ENCODE peak calls at places on chromosomes 1 and 21, in six cellular contexts. E, S, R, B, T and C are unnamed samples.

GRCh38 chr1:202207292-202207691 is 13.7 kb downstream of the LGR6 start:
- DNase-seq in E (no peak), S (no peak), R (no peak), B (no peak), T (no peak), C (peak)

GRCh38 chr1:158028956-158029355 is 35.5 kb downstream of the KIRREL1 start:
- DNase-seq in E (no peak), S (no peak), R (no peak), B (no peak), T (peak), C (peak)

GRCh38 chr1:23108918-23109533 is 59.6 kb downstream of the LUZP1 start:
- DNase-seq in E (no peak), S (no peak), R (no peak), B (no peak), T (no peak), C (no peak)

GRCh38 chr21:28018741-28019669 is 973.7 kb downstream of the LTN1 start:
- DNase-seq in E (no peak), S (peak), R (no peak), B (no peak), T (no peak), C (no peak)

GRCh38 chr1:243851765-243852164 is 1.7 kb upstream of the AKT3 start:
- DNase-seq in E (no peak), S (no peak), R (no peak), B (no peak), T (no peak), C (no peak)

GRCh38 chr1:206823725-206824124 is 41.7 kb upstream of the IL20 start:
- DNase-seq in E (no peak), S (no peak), R (no peak), B (no peak), T (no peak), C (no peak)

GRCh38 chr1:204408074-204408507 is 3.5 kb downstream of the PPP1R15B start:
- DNase-seq in E (peak), S (peak), R (no peak), B (peak), T (no peak), C (peak)

GRCh38 chr1:226117330-226117729 is 54.8 kb downstream of the H3-3A start:
- DNase-seq in E (no peak), S (no peak), R (no peak), B (no peak), T (no peak), C (no peak)

GRCh38 chr1:20702416-20702815 is 15.4 kb downstream of the KIF17 start:
- DNase-seq in E (no peak), S (no peak), R (no peak), B (no peak), T (no peak), C (peak)

GRCh38 chr1:92031281-92032110 is 1.7 kb downstream of the EPHX4 start:
- DNase-seq in E (no peak), S (no peak), R (no peak), B (no peak), T (no peak), C (no peak)

GRCh38 chr1:20318971-20319370 is 28.3 kb downstream of the VWA5B1 start:
- DNase-seq in E (no peak), S (no peak), R (no peak), B (no peak), T (no peak), C (no peak)

GRCh38 chr1:31725777-31726535 is 22.1 kb upstream of the COL16A1 start:
- DNase-seq in E (no peak), S (no peak), R (no peak), B (no peak), T (no peak), C (no peak)

GRCh38 chr21:46122758-46123683 is 25.1 kb downstream of the COL6A2 start:
- DNase-seq in E (no peak), S (no peak), R (no peak), B (no peak), T (no peak), C (no peak)

GRCh38 chr1:196029410-196029809 is 578.8 kb downstream of the KCNT2 start:
- DNase-seq in E (no peak), S (no peak), R (no peak), B (no peak), T (no peak), C (peak)

GRCh38 chr1:160171978-160172377 is 18.4 kb upstream of the CASQ1 start:
- DNase-seq in E (no peak), S (no peak), R (no peak), B (no peak), T (no peak), C (no peak)

GRCh38 chr1:1680912-1681273 is 11.7 kb downstream of the SLC35E2B start:
- DNase-seq in E (peak), S (peak), R (peak), B (peak), T (no peak), C (no peak)

GRCh38 chr1:43874716-43875115 is 58.9 kb upstream of the ARTN start:
- DNase-seq in E (no peak), S (no peak), R (no peak), B (no peak), T (no peak), C (no peak)

GRCh38 chr1:151175910-151176309 is at the start of gene TMOD4:
- DNase-seq in E (no peak), S (peak), R (peak), B (no peak), T (no peak), C (peak)

GRCh38 chr1:227914801-227915563 is 32.8 kb downstream of the WNT9A start:
- DNase-seq in E (no peak), S (peak), R (no peak), B (no peak), T (no peak), C (no peak)

GRCh38 chr1:75841421-75841820 is 44.7 kb downstream of the MSH4 start:
- DNase-seq in E (no peak), S (no peak), R (no peak), B (no peak), T (no peak), C (no peak)

GRCh38 chr1:30762152-30762930 is 4.8 kb upstream of the LAPTM5 start:
- DNase-seq in E (no peak), S (no peak), R (no peak), B (no peak), T (no peak), C (no peak)

GRCh38 chr1:62229468-62229867 is 34.8 kb downstream of the L1TD1 start:
- DNase-seq in E (no peak), S (no peak), R (no peak), B (no peak), T (no peak), C (peak)

GRCh38 chr1:94265931-94266330 is 28.5 kb upstream of the ARHGAP29 start:
- DNase-seq in E (no peak), S (no peak), R (no peak), B (no peak), T (no peak), C (no peak)

GRCh38 chr1:8217011-8217711 is 100.8 kb upstream of the SLC45A1 start:
- DNase-seq in E (no peak), S (peak), R (no peak), B (no peak), T (no peak), C (no peak)

GRCh38 chr1:225626698-225627097 is 26.2 kb downstream of the ENAH start:
- DNase-seq in E (no peak), S (no peak), R (no peak), B (no peak), T (no peak), C (peak)

DNA sequence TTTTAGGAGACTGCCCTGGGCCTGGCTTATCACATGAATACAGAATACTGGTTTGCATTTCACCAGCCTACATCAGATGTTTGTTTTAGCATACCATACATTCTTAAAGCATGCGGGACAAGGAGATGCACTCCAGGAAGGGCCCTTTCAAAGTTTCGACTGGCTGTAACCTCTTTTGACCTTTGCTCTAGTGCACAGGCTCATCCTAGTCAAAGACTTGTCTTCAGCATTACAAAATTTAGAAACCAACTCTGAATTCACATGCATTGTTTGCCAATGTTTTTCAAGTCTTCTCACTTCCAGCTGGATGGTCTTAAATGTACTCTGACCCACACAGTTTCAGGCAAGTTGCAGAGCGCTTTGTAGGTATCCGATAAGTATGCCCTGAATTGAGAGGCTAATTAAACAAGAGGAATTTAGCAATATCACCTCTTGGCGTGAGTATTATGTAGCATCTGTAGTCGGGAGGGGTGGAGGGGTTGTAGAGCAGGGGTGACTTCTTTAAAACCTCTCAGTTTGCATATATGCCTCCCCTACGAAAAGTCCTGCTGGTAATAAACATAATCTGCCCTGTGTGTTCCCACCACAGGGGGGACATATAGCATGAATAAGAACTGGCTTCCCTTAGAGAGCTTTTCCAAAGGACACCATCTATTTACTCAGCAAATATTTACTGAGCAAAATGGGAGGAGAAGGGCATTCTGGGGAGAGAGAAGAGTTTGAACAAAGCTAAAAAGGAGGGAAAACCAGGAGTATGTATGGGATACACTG is 24.4 kb upstream of the AHCYL1 start:
- DNase-seq in E (peak), S (no peak), R (no peak), B (no peak), T (no peak), C (peak)
- TF ChIP-seq CTCF in E (no peak), S (no peak), R (no peak), B (no peak), T (no peak), C (no peak)

DNA sequence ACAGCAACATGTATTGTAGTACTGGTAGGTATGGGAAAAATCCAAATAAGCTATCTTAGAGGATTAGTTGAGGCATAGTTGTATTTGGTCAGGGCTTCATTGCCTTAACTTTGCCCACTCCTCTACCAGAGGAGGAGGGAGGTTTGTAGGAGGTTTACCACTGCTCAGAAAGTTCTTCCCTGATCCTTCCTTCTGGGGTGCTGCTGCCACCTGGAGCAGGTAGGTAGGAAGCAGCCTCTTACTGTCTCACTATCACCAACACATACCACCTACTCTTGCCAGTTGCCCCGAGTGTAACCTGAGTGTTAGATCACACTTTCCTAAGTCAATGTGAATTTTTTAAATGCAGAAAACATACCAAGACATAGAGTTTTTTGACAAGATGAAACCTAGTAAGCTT is 24.1 kb upstream of the ZSWIM5 start:
- DNase-seq in E (peak), S (no peak), R (no peak), B (no peak), T (no peak), C (peak)
- TF ChIP-seq CTCF in E (peak), S (no peak), R (peak), B (no peak), T (peak), C (peak)

GRCh38 chr1:81209471-81209870 is 591.3 kb upstream of the ADGRL2 start:
- DNase-seq in E (no peak), S (no peak), R (no peak), B (no peak), T (no peak), C (no peak)
- TF ChIP-seq CTCF in E (no peak), S (no peak), R (no peak), B (no peak), T (no peak), C (no peak)

GRCh38 chr1:179365342-179366092 is at the start of gene AXDND1:
- DNase-seq in E (peak), S (peak), R (peak), B (peak), T (peak), C (peak)
- TF ChIP-seq CTCF in E (no peak), S (peak), R (peak), B (no peak), T (no peak), C (peak)

DNA sequence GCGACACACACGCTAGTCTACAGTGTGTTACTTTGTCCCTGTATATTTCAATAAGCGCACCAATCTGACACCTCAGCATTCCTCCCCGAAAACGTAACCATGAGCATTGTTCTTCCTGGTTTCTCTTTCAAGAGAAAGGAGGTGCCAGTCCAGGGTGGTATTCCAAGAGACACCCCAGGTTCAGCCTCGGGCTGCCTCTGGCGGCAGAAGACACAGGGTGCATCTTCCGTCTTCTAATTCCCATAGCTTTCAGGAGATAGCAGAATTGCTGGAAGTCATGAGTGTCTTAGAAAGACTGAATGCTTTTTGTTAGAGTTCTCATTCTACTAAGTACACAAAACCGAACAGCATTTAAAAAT is 15.9 kb upstream of the RGS8 start:
- DNase-seq in E (no peak), S (no peak), R (no peak), B (no peak), T (no peak), C (peak)
- TF ChIP-seq CTCF in E (no peak), S (no peak), R (no peak), B (no peak), T (peak), C (peak)

GRCh38 chr1:39509360-39510009 is 18.0 kb downstream of the BMP8A start:
- DNase-seq in E (peak), S (peak), R (no peak), B (no peak), T (no peak), C (no peak)

GRCh38 chr1:39508266-39508665 is 16.8 kb downstream of the BMP8A start:
- DNase-seq in E (no peak), S (no peak), R (no peak), B (no peak), T (no peak), C (no peak)

GRCh38 chr1:39505289-39505688 is 13.9 kb downstream of the BMP8A start:
- DNase-seq in E (no peak), S (no peak), R (no peak), B (no peak), T (no peak), C (peak)

GRCh38 chr1:39508857-39509305 is 17.4 kb downstream of the BMP8A start:
- DNase-seq in E (no peak), S (no peak), R (no peak), B (no peak), T (no peak), C (peak)

GRCh38 chr1:39507230-39507928 is 15.9 kb downstream of the BMP8A start:
- DNase-seq in E (no peak), S (no peak), R (no peak), B (no peak), T (no peak), C (no peak)
- TF ChIP-seq CTCF in E (no peak), S (no peak), R (peak), B (no peak), T (no peak), C (no peak)

GRCh38 chr1:161226320-161226711 is 456 bp downstream of the TOMM40L start:
- DNase-seq in E (peak), S (peak), R (no peak), B (no peak), T (no peak), C (no peak)

GRCh38 chr1:161225178-161225533 is 704 bp upstream of the TOMM40L start:
- DNase-seq in E (no peak), S (no peak), R (no peak), B (no peak), T (no peak), C (no peak)

GRCh38 chr1:161226759-161227158 is 899 bp downstream of the TOMM40L start:
- DNase-seq in E (no peak), S (no peak), R (no peak), B (no peak), T (no peak), C (no peak)

GRCh38 chr1:161227196-161227871 is 1.5 kb downstream of the TOMM40L start:
- DNase-seq in E (peak), S (peak), R (peak), B (peak), T (peak), C (peak)

GRCh38 chr1:161225534-161226319 is at the start of gene TOMM40L:
- DNase-seq in E (peak), S (peak), R (peak), B (peak), T (peak), C (peak)
- TF ChIP-seq CTCF in E (peak), S (peak), R (peak), B (peak), T (peak), C (peak)

DNA sequence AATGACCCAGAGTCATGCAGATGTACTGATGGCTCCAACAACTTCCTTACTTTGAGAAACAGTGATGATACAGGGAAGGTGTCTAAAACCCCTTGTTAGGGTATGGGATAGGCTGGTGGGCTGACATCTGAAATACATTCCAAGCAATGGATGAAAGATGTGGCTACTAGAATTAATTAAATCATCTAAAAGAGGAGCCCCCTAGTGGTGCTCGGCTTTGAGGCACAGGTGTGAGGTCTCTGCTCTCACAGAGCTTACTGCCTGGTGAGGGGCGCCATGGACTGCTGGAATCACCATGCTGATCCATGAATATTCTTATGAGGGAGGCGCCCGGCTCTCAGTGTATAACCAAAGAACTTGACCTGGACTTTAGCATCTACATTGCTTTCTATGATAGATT is 48.5 kb downstream of the GNG4 start:
- DNase-seq in E (peak), S (no peak), R (peak), B (no peak), T (no peak), C (peak)
- TF ChIP-seq CTCF in E (no peak), S (no peak), R (peak), B (no peak), T (peak), C (peak)